ENCODE peak calls at places on chromosomes 2 and 18, in four cellular contexts. Z is A549, Q is HepG2, O is GM12878. R is an unnamed sample.

GRCh38 chr2:207734636-207735512 is 23.4 kb downstream of the CCNYL1 start:
- DNase-seq in Z (no peak), Q (peak), O (no peak), R (no peak)

GRCh38 chr2:215049341-215049740 is 89.1 kb downstream of the ABCA12 start:
- DNase-seq in Z (no peak), Q (no peak), O (no peak), R (no peak)

GRCh38 chr2:239227111-239227581 is 173.7 kb downstream of the HDAC4 start:
- DNase-seq in Z (no peak), Q (no peak), O (no peak), R (no peak)

GRCh38 chr2:138867341-138867740 is 87.2 kb upstream of the NXPH2 start:
- DNase-seq in Z (no peak), Q (no peak), O (no peak), R (no peak)

GRCh38 chr18:26540041-26540628 is 8.2 kb downstream of the KCTD1 start:
- DNase-seq in Z (no peak), Q (no peak), O (no peak), R (no peak)

GRCh38 chr2:232028631-232029030 is 67.1 kb downstream of the DIS3L2 start:
- DNase-seq in Z (no peak), Q (no peak), O (no peak), R (no peak)

GRCh38 chr2:66305714-66306113 is 129.2 kb upstream of the MEIS1 start:
- DNase-seq in Z (no peak), Q (no peak), O (no peak), R (no peak)

GRCh38 chr2:162065767-162066166 is 8.2 kb downstream of the DPP4 start:
- DNase-seq in Z (no peak), Q (peak), O (no peak), R (no peak)

GRCh38 chr2:173232956-173233744 is 121.5 kb upstream of the CDCA7 start:
- DNase-seq in Z (no peak), Q (no peak), O (no peak), R (no peak)

GRCh38 chr2:232551289-232551688 is 800 bp downstream of the EIF4E2 start:
- DNase-seq in Z (no peak), Q (no peak), O (no peak), R (no peak)

GRCh38 chr2:100767810-100768806 is 51.8 kb upstream of the NPAS2 start:
- DNase-seq in Z (no peak), Q (peak), O (no peak), R (no peak)

GRCh38 chr2:85503168-85503610 is 35.8 kb upstream of the MAT2A start:
- DNase-seq in Z (no peak), Q (peak), O (no peak), R (no peak)

GRCh38 chr2:240449764-240450531 is 14.5 kb downstream of the GPC1 start:
- DNase-seq in Z (no peak), Q (no peak), O (no peak), R (no peak)

GRCh38 chr2:88091943-88092342 is 24.3 kb downstream of the SMYD1 start:
- DNase-seq in Z (no peak), Q (no peak), O (no peak), R (no peak)

GRCh38 chr2:233691443-233692433 is 952 bp upstream of the UGT1A6 start:
- DNase-seq in Z (no peak), Q (no peak), O (no peak), R (no peak)

GRCh38 chr2:47038656-47039501 is 116.2 kb downstream of the STPG4 start:
- DNase-seq in Z (no peak), Q (no peak), O (peak), R (no peak)

GRCh38 chr2:169265581-169265980 is 96.8 kb downstream of the LRP2 start:
- DNase-seq in Z (no peak), Q (no peak), O (no peak), R (no peak)

GRCh38 chr2:24845691-24846090 is 52.5 kb downstream of the CENPO start:
- DNase-seq in Z (no peak), Q (no peak), O (no peak), R (no peak)

GRCh38 chr2:51649366-51649765 is 617.4 kb upstream of the NRXN1 start:
- DNase-seq in Z (no peak), Q (no peak), O (no peak), R (no peak)

GRCh38 chr2:238257786-238258700 is 18.2 kb upstream of the HES6 start:
- DNase-seq in Z (no peak), Q (no peak), O (no peak), R (no peak)

GRCh38 chr18:80233899-80234298 is 13.4 kb downstream of the PARD6G start:
- DNase-seq in Z (no peak), Q (no peak), O (no peak), R (no peak)

GRCh38 chr2:178521304-178522150 is 41.3 kb downstream of the PLEKHA3 start:
- DNase-seq in Z (no peak), Q (no peak), O (no peak), R (no peak)

GRCh38 chr18:72542993-72543361 is 1.2 kb downstream of the CBLN2 start:
- DNase-seq in Z (no peak), Q (no peak), O (no peak), R (no peak)

GRCh38 chr2:98379311-98380202 is 33.3 kb downstream of the CNGA3 start:
- DNase-seq in Z (no peak), Q (no peak), O (no peak), R (no peak)
- TF ChIP-seq BHLHE40 in Z (no peak), Q (no peak), O (no peak), R (no peak)

GRCh38 chr2:110152943-110153342 is 37.3 kb upstream of the MALL start:
- DNase-seq in Z (no peak), Q (no peak), O (no peak), R (no peak)

GRCh38 chr2:110153416-110153815 is 37.8 kb upstream of the MALL start:
- DNase-seq in Z (no peak), Q (no peak), O (no peak), R (no peak)

GRCh38 chr2:110157153-110157793 is 41.7 kb upstream of the MALL start:
- DNase-seq in Z (peak), Q (peak), O (peak), R (peak)
- TF ChIP-seq BHLHE40 in Z (no peak), Q (no peak), O (no peak), R (no peak)

DNA sequence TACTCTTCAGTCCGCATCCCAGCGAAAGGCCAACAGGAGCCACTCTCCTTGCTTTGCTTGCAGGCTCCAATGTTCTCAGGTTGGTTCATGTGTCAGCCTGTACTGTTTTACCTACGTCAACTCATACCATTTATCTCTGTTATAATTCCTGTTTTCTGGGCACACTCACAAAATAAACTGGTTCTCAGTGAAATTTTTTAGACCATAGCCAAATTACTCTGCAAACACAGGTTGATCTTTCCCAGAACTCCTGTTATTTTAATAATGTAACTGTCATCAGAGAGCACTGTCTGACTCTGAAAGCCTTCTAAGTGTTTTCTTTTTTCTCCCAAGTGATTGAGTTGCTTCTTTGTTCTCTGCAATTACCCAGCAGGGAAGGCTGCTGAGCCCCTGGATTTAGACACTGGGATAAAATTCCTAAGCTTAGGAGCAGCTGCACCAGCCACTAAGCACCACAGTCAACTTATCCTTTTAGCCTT is 111.6 kb upstream of the PIEZO2 start:
- DNase-seq in Z (no peak), Q (no peak), O (no peak), R (no peak)
- TF ChIP-seq BHLHE40 in Z (no peak), Q (no peak), O (no peak), R (no peak)

GRCh38 chr2:151761687-151762086 is 27.4 kb upstream of the NEB start:
- DNase-seq in Z (no peak), Q (no peak), O (no peak), R (no peak)

GRCh38 chr2:151765760-151766159 is 31.5 kb upstream of the NEB start:
- DNase-seq in Z (no peak), Q (no peak), O (no peak), R (peak)

GRCh38 chr2:151761193-151761592 is 26.9 kb upstream of the NEB start:
- DNase-seq in Z (no peak), Q (no peak), O (no peak), R (no peak)

GRCh38 chr2:151760139-151760650 is 25.9 kb upstream of the NEB start:
- DNase-seq in Z (no peak), Q (peak), O (no peak), R (no peak)

GRCh38 chr2:151762694-151763093 is 28.4 kb upstream of the NEB start:
- DNase-seq in Z (no peak), Q (no peak), O (no peak), R (no peak)
- TF ChIP-seq BHLHE40 in Z (no peak), Q (no peak), O (no peak), R (no peak)

DNA sequence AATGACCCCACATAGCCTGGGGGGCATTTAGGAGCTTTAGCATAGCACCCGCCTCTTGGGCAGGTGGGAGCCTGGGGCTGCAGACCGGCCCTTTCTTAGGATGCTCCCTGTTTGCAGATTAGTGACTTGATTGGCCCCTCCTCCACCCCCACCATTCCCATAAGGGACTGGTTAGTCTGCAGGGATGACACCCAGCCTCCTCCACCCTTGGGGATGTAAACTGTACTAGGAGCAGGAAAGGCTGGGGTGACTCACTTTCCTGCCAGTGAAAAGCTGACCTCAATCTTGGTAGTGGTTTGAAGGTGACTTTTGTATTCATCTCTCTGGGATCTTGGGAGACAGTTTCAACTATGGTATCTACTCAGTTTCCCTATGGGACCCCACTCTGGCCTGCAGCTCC is 24.2 kb downstream of the CTIF start:
- DNase-seq in Z (peak), Q (no peak), O (no peak), R (no peak)
- TF ChIP-seq BHLHE40 in Z (no peak), Q (no peak), O (no peak), R (no peak)

GRCh38 chr2:8487461-8487932 is 194.4 kb upstream of the ID2 start:
- DNase-seq in Z (no peak), Q (no peak), O (no peak), R (no peak)

GRCh38 chr2:8482432-8482831 is 199.4 kb upstream of the ID2 start:
- DNase-seq in Z (no peak), Q (no peak), O (no peak), R (no peak)

GRCh38 chr2:8486141-8486540 is 195.7 kb upstream of the ID2 start:
- DNase-seq in Z (no peak), Q (no peak), O (no peak), R (no peak)

GRCh38 chr2:8481463-8482009 is 200.3 kb upstream of the ID2 start:
- DNase-seq in Z (no peak), Q (no peak), O (peak), R (no peak)

GRCh38 chr2:8484502-8485283 is 197.2 kb upstream of the ID2 start:
- DNase-seq in Z (no peak), Q (no peak), O (no peak), R (no peak)
- TF ChIP-seq BHLHE40 in Z (no peak), Q (no peak), O (no peak), R (no peak)

R was measured in HEK293T.